ENCODE peak calls at places on chromosomes 4 and X, in seven cellular contexts. One of them, this sample, is unnamed.

GRCh38 chrX:154829926-154830442 is 4.5 kb downstream of the SMIM9 start:
- DNase-seq in OCI-LY7: no peak
- DNase-seq in heart right ventricle: no peak
- DNase-seq in psoas muscle: no peak
- DNase-seq in left lung: no peak
- DNase-seq in GM23338: no peak
- DNase-seq in HCT116: no peak
- DNase-seq in this sample: no peak

GRCh38 chrX:122055450-122055849 is 1008.0 kb downstream of the GLUD2 start:
- DNase-seq in OCI-LY7: no peak
- DNase-seq in heart right ventricle: no peak
- DNase-seq in psoas muscle: no peak
- DNase-seq in left lung: no peak
- DNase-seq in GM23338: no peak
- DNase-seq in HCT116: no peak
- DNase-seq in this sample: no peak

GRCh38 chrX:56745019-56745418 is 16.0 kb downstream of the NBDY start:
- DNase-seq in OCI-LY7: no peak
- DNase-seq in heart right ventricle: no peak
- DNase-seq in psoas muscle: no peak
- DNase-seq in left lung: no peak
- DNase-seq in GM23338: no peak
- DNase-seq in HCT116: peak
- DNase-seq in this sample: no peak

GRCh38 chr4:176668324-176668723 is 124.4 kb downstream of the VEGFC start:
- DNase-seq in OCI-LY7: no peak
- DNase-seq in heart right ventricle: no peak
- DNase-seq in psoas muscle: no peak
- DNase-seq in left lung: no peak
- DNase-seq in GM23338: no peak
- DNase-seq in HCT116: no peak
- DNase-seq in this sample: no peak

GRCh38 chrX:39903937-39904336 is 193.8 kb downstream of the BCOR start:
- DNase-seq in OCI-LY7: no peak
- DNase-seq in heart right ventricle: no peak
- DNase-seq in psoas muscle: no peak
- DNase-seq in left lung: no peak
- DNase-seq in GM23338: no peak
- DNase-seq in HCT116: no peak
- DNase-seq in this sample: no peak

GRCh38 chrX:109485470-109486340 is 3.8 kb upstream of the GUCY2F start:
- DNase-seq in OCI-LY7: peak
- DNase-seq in heart right ventricle: peak
- DNase-seq in psoas muscle: peak
- DNase-seq in left lung: peak
- DNase-seq in GM23338: peak
- DNase-seq in HCT116: peak
- DNase-seq in this sample: peak

GRCh38 chr4:169846396-169846795 is 88.7 kb upstream of the HPF1 start:
- DNase-seq in OCI-LY7: no peak
- DNase-seq in heart right ventricle: no peak
- DNase-seq in psoas muscle: no peak
- DNase-seq in left lung: no peak
- DNase-seq in GM23338: no peak
- DNase-seq in HCT116: no peak
- DNase-seq in this sample: no peak

GRCh38 chr4:20764353-20764752 is 64.1 kb downstream of the PACRGL start:
- DNase-seq in OCI-LY7: no peak
- DNase-seq in heart right ventricle: no peak
- DNase-seq in psoas muscle: no peak
- DNase-seq in left lung: no peak
- DNase-seq in GM23338: no peak
- DNase-seq in HCT116: no peak
- DNase-seq in this sample: no peak

GRCh38 chr4:84914686-84915395 is 51.6 kb downstream of the WDFY3 start:
- DNase-seq in OCI-LY7: no peak
- DNase-seq in heart right ventricle: no peak
- DNase-seq in psoas muscle: no peak
- DNase-seq in left lung: no peak
- DNase-seq in GM23338: no peak
- DNase-seq in HCT116: no peak
- DNase-seq in this sample: no peak
- H3K27ac ChIP-seq in OCI-LY7: no peak
- H3K27ac ChIP-seq in heart right ventricle: no peak
- H3K27ac ChIP-seq in psoas muscle: no peak
- H3K27ac ChIP-seq in left lung: peak
- H3K27ac ChIP-seq in GM23338: no peak
- H3K27ac ChIP-seq in HCT116: no peak
- H3K27ac ChIP-seq in this sample: no peak

GRCh38 chr4:76233088-76233487 is 18.4 kb upstream of the FAM47E start:
- DNase-seq in OCI-LY7: no peak
- DNase-seq in heart right ventricle: no peak
- DNase-seq in psoas muscle: no peak
- DNase-seq in left lung: no peak
- DNase-seq in GM23338: no peak
- DNase-seq in HCT116: no peak
- DNase-seq in this sample: no peak

GRCh38 chr4:76235407-76235806 is 16.1 kb upstream of the FAM47E start:
- DNase-seq in OCI-LY7: no peak
- DNase-seq in heart right ventricle: no peak
- DNase-seq in psoas muscle: no peak
- DNase-seq in left lung: no peak
- DNase-seq in GM23338: no peak
- DNase-seq in HCT116: no peak
- DNase-seq in this sample: no peak

GRCh38 chr4:76233534-76233933 is 18.0 kb upstream of the FAM47E start:
- DNase-seq in OCI-LY7: no peak
- DNase-seq in heart right ventricle: no peak
- DNase-seq in psoas muscle: no peak
- DNase-seq in left lung: no peak
- DNase-seq in GM23338: peak
- DNase-seq in HCT116: no peak
- DNase-seq in this sample: no peak

GRCh38 chr4:76234679-76235044 is 16.9 kb upstream of the FAM47E start:
- DNase-seq in OCI-LY7: no peak
- DNase-seq in heart right ventricle: no peak
- DNase-seq in psoas muscle: no peak
- DNase-seq in left lung: no peak
- DNase-seq in GM23338: no peak
- DNase-seq in HCT116: no peak
- DNase-seq in this sample: no peak

GRCh38 chr4:76233967-76234678 is 17.4 kb upstream of the FAM47E start:
- DNase-seq in OCI-LY7: no peak
- DNase-seq in heart right ventricle: no peak
- DNase-seq in psoas muscle: no peak
- DNase-seq in left lung: peak
- DNase-seq in GM23338: peak
- DNase-seq in HCT116: peak
- DNase-seq in this sample: no peak
- H3K4me3 ChIP-seq in OCI-LY7: no peak
- H3K4me3 ChIP-seq in heart right ventricle: no peak
- H3K4me3 ChIP-seq in psoas muscle: no peak
- H3K4me3 ChIP-seq in left lung: peak
- H3K4me3 ChIP-seq in GM23338: peak
- H3K4me3 ChIP-seq in HCT116: peak
- H3K4me3 ChIP-seq in this sample: no peak

GRCh38 chrX:54933150-54933826 is 12.7 kb downstream of the TRO start:
- DNase-seq in OCI-LY7: no peak
- DNase-seq in heart right ventricle: no peak
- DNase-seq in psoas muscle: no peak
- DNase-seq in left lung: no peak
- DNase-seq in GM23338: no peak
- DNase-seq in HCT116: no peak
- DNase-seq in this sample: no peak

GRCh38 chrX:54934058-54934457 is 13.4 kb downstream of the TRO start:
- DNase-seq in OCI-LY7: no peak
- DNase-seq in heart right ventricle: no peak
- DNase-seq in psoas muscle: no peak
- DNase-seq in left lung: no peak
- DNase-seq in GM23338: no peak
- DNase-seq in HCT116: no peak
- DNase-seq in this sample: no peak

GRCh38 chrX:54937416-54937815 is 16.8 kb downstream of the TRO start:
- DNase-seq in OCI-LY7: no peak
- DNase-seq in heart right ventricle: no peak
- DNase-seq in psoas muscle: no peak
- DNase-seq in left lung: no peak
- DNase-seq in GM23338: no peak
- DNase-seq in HCT116: no peak
- DNase-seq in this sample: no peak

GRCh38 chrX:54931107-54931506 is 10.5 kb downstream of the TRO start:
- DNase-seq in OCI-LY7: no peak
- DNase-seq in heart right ventricle: no peak
- DNase-seq in psoas muscle: no peak
- DNase-seq in left lung: no peak
- DNase-seq in GM23338: no peak
- DNase-seq in HCT116: no peak
- DNase-seq in this sample: no peak

GRCh38 chrX:54934890-54935289 is 14.3 kb downstream of the TRO start:
- DNase-seq in OCI-LY7: no peak
- DNase-seq in heart right ventricle: no peak
- DNase-seq in psoas muscle: no peak
- DNase-seq in left lung: no peak
- DNase-seq in GM23338: no peak
- DNase-seq in HCT116: no peak
- DNase-seq in this sample: no peak
- TF ChIP-seq CTCF in OCI-LY7: no peak
- TF ChIP-seq CTCF in heart right ventricle: no peak
- TF ChIP-seq CTCF in psoas muscle: no peak
- TF ChIP-seq CTCF in left lung: no peak
- TF ChIP-seq CTCF in GM23338: no peak
- TF ChIP-seq CTCF in HCT116: no peak
- TF ChIP-seq CTCF in this sample: no peak

GRCh38 chr4:173242466-173243250 is 74.0 kb downstream of the GALNT7 start:
- DNase-seq in OCI-LY7: no peak
- DNase-seq in heart right ventricle: no peak
- DNase-seq in psoas muscle: no peak
- DNase-seq in left lung: no peak
- DNase-seq in GM23338: no peak
- DNase-seq in HCT116: no peak
- DNase-seq in this sample: no peak

GRCh38 chr4:173246719-173247118 is 78.1 kb downstream of the GALNT7 start:
- DNase-seq in OCI-LY7: peak
- DNase-seq in heart right ventricle: no peak
- DNase-seq in psoas muscle: no peak
- DNase-seq in left lung: no peak
- DNase-seq in GM23338: no peak
- DNase-seq in HCT116: no peak
- DNase-seq in this sample: no peak

GRCh38 chr4:173243321-173243720 is 74.7 kb downstream of the GALNT7 start:
- DNase-seq in OCI-LY7: no peak
- DNase-seq in heart right ventricle: no peak
- DNase-seq in psoas muscle: no peak
- DNase-seq in left lung: no peak
- DNase-seq in GM23338: no peak
- DNase-seq in HCT116: no peak
- DNase-seq in this sample: no peak

GRCh38 chr4:173247316-173247715 is 78.7 kb downstream of the GALNT7 start:
- DNase-seq in OCI-LY7: no peak
- DNase-seq in heart right ventricle: no peak
- DNase-seq in psoas muscle: no peak
- DNase-seq in left lung: no peak
- DNase-seq in GM23338: no peak
- DNase-seq in HCT116: no peak
- DNase-seq in this sample: peak

GRCh38 chr4:173243917-173244658 is 75.5 kb downstream of the GALNT7 start:
- DNase-seq in OCI-LY7: no peak
- DNase-seq in heart right ventricle: no peak
- DNase-seq in psoas muscle: no peak
- DNase-seq in left lung: no peak
- DNase-seq in GM23338: no peak
- DNase-seq in HCT116: no peak
- DNase-seq in this sample: no peak
- H3K27ac ChIP-seq in OCI-LY7: no peak
- H3K27ac ChIP-seq in heart right ventricle: no peak
- H3K27ac ChIP-seq in psoas muscle: peak
- H3K27ac ChIP-seq in left lung: no peak
- H3K27ac ChIP-seq in GM23338: peak
- H3K27ac ChIP-seq in HCT116: no peak
- H3K27ac ChIP-seq in this sample: no peak

GRCh38 chr4:107854326-107855030 is 29.7 kb downstream of the SGMS2 start:
- DNase-seq in OCI-LY7: no peak
- DNase-seq in heart right ventricle: no peak
- DNase-seq in psoas muscle: no peak
- DNase-seq in left lung: no peak
- DNase-seq in GM23338: no peak
- DNase-seq in HCT116: no peak
- DNase-seq in this sample: no peak
- H3K4me3 ChIP-seq in OCI-LY7: no peak
- H3K4me3 ChIP-seq in heart right ventricle: no peak
- H3K4me3 ChIP-seq in psoas muscle: peak
- H3K4me3 ChIP-seq in left lung: no peak
- H3K4me3 ChIP-seq in GM23338: no peak
- H3K4me3 ChIP-seq in HCT116: no peak
- H3K4me3 ChIP-seq in this sample: no peak

GRCh38 chr4:120919358-120919757 is 3.2 kb downstream of the PRDM5 start:
- DNase-seq in OCI-LY7: peak
- DNase-seq in heart right ventricle: no peak
- DNase-seq in psoas muscle: no peak
- DNase-seq in left lung: no peak
- DNase-seq in GM23338: no peak
- DNase-seq in HCT116: no peak
- DNase-seq in this sample: no peak
- TF ChIP-seq CTCF in OCI-LY7: peak
- TF ChIP-seq CTCF in heart right ventricle: no peak
- TF ChIP-seq CTCF in psoas muscle: no peak
- TF ChIP-seq CTCF in left lung: no peak
- TF ChIP-seq CTCF in GM23338: peak
- TF ChIP-seq CTCF in HCT116: no peak
- TF ChIP-seq CTCF in this sample: no peak

DNA sequence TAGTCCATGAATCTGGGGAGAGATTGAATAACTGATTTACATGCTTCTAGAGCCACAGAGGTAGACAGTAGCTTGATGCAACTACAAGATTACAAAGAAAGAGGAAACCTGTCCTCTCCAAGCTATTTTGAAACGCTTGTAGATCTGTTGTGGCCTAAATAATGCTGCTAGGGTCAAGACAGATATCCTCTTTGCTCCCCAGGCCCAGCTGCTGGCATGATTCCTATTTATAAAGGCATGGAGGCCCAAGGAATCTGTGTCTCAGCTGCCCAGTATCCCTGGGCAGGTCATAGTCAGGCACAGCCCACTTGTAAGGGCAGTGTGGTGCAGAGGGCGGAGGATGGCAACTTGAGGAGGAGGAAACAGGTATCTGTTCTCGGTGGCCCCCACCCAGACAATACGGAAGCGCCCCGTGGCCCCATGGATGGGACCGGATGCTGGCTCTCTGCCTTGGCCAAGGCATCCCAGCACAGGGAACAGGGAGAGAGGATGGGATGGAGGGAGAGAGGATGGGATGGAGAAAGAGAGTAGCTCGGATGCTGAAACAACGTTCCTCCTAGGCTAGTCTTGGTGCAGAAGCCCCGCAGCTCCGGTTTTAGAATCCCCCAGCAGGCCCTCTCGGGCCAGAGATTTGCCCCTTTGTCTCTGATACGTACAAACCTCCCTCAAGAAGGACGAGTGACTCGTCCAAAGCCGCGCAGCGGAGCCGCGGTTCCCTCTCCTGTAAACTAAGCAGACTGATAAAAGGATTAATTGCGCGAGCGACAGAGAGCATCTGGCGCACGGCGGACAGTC is 767 bp upstream of the SMIM20 start:
- DNase-seq in OCI-LY7: peak
- DNase-seq in heart right ventricle: peak
- DNase-seq in psoas muscle: peak
- DNase-seq in left lung: peak
- DNase-seq in GM23338: peak
- DNase-seq in HCT116: no peak
- DNase-seq in this sample: no peak
- H3K27ac ChIP-seq in OCI-LY7: peak
- H3K27ac ChIP-seq in heart right ventricle: peak
- H3K27ac ChIP-seq in psoas muscle: peak
- H3K27ac ChIP-seq in left lung: peak
- H3K27ac ChIP-seq in GM23338: peak
- H3K27ac ChIP-seq in HCT116: peak
- H3K27ac ChIP-seq in this sample: peak